ENCODE peak calls at places on chromosomes 2 and 18, in eight cellular contexts. K, D, Z, Y, L, F, N and P are unnamed samples.

GRCh38 chr2:1940660-1941059 is 196.3 kb upstream of the PXDN start:
- DNase-seq in Y (peak; percentile 2), Z (no peak), D (no peak), F (no peak), N (no peak), L (no peak), K (peak; percentile 87), P (no peak)

GRCh38 chr2:222864296-222864695 is 3.5 kb downstream of the ACSL3 start:
- DNase-seq in D (peak; percentile 84), N (peak; percentile 61), F (no peak), K (no peak), Y (peak; percentile 61), L (no peak), Z (peak; percentile 43), P (peak; percentile 12)

GRCh38 chr2:23434721-23435121 is 49.7 kb downstream of the KLHL29 start:
- DNase-seq in D (peak; percentile 87), F (peak; percentile 33), K (no peak), Y (no peak), N (no peak), L (no peak), Z (no peak), P (no peak)

GRCh38 chr18:76465630-76466409 is 29.2 kb downstream of the ZNF516 start:
- DNase-seq in L (no peak), K (no peak), D (no peak), F (no peak), Z (no peak), N (no peak), Y (no peak), P (no peak)

GRCh38 chr2:19764998-19765397 is 136.8 kb downstream of the TTC32 start:
- DNase-seq in Z (no peak), K (no peak), D (peak; percentile 65), Y (peak; percentile 55), L (no peak), N (peak; percentile 30), F (no peak), P (no peak)

GRCh38 chr2:235083822-235084221 is 132.0 kb downstream of the SH3BP4 start:
- DNase-seq in N (no peak), D (no peak), K (no peak), L (no peak), F (no peak), Z (no peak), Y (no peak), P (no peak)

GRCh38 chr2:236872971-236873370 is 212.7 kb upstream of the COPS8 start:
- DNase-seq in Y (no peak), K (no peak), Z (no peak), L (no peak), F (peak; percentile 32), N (no peak), D (no peak), P (no peak)

GRCh38 chr2:140630557-140630956 is 1500.3 kb downstream of the LRP1B start:
- DNase-seq in L (no peak), N (no peak), Z (no peak), D (no peak), Y (no peak), K (no peak), F (no peak), P (no peak)

GRCh38 chr2:71129114-71129890 is 727 bp downstream of the MCEE start:
- DNase-seq in Y (peak; percentile 23), N (no peak), Z (no peak), L (no peak), D (peak; percentile 5), F (no peak), K (no peak), P (no peak)

GRCh38 chr18:31398191-31398590 is 21.6 kb downstream of the DSG4 start:
- DNase-seq in D (no peak), Z (no peak), F (no peak), K (no peak), Y (no peak), N (no peak), L (no peak), P (no peak)

GRCh38 chr2:21118302-21118920 is 5.4 kb upstream of the TDRD15 start:
- DNase-seq in D (peak; percentile 14), N (peak; percentile 81), L (no peak), Z (peak; percentile 46), F (no peak), K (peak; percentile 75), Y (peak; percentile 33), P (peak; percentile 29)

GRCh38 chr2:231299267-231299666 is 96.2 kb upstream of the B3GNT7 start:
- DNase-seq in F (no peak), Z (no peak), D (no peak), Y (no peak), L (peak; percentile 42), K (no peak), N (no peak), P (no peak)

GRCh38 chr18:7000484-7001096 is 117.0 kb downstream of the LAMA1 start:
- DNase-seq in L (no peak), N (peak; percentile 21), Z (no peak), K (peak; percentile 59), F (no peak), D (peak; percentile 19), Y (peak; percentile 15), P (no peak)

GRCh38 chr2:228630786-228631185 is 449.3 kb upstream of the SPHKAP start:
- DNase-seq in N (no peak), F (no peak), Y (no peak), K (no peak), L (no peak), D (no peak), Z (no peak), P (no peak)

GRCh38 chr2:130341562-130342019 is 1.1 kb upstream of the IMP4 start:
- DNase-seq in L (no peak), F (no peak), Y (peak; percentile 60), K (no peak), Z (no peak), N (no peak), D (no peak), P (no peak)

GRCh38 chr2:179137191-179137590 is 87.3 kb upstream of the CCDC141 start:
- DNase-seq in K (no peak), N (no peak), Z (no peak), L (no peak), F (no peak), D (no peak), Y (no peak), P (no peak)

GRCh38 chr2:138775725-138776124 is 4.5 kb downstream of the NXPH2 start:
- DNase-seq in F (no peak), Y (no peak), D (no peak), Z (no peak), L (no peak), K (no peak), N (no peak), P (no peak)

GRCh38 chr2:138779451-138780440 is at the start of gene NXPH2:
- DNase-seq in N (no peak), F (peak; percentile 57), D (no peak), K (peak; percentile 64), L (no peak), Z (peak; percentile 4), Y (no peak), P (peak; percentile 59)

GRCh38 chr2:138780908-138781307 is 718 bp upstream of the NXPH2 start:
- DNase-seq in D (no peak), N (no peak), F (peak; percentile 66), K (no peak), L (no peak), Y (no peak), Z (no peak), P (no peak)

GRCh38 chr2:138780451-138780880 is 276 bp upstream of the NXPH2 start:
- DNase-seq in Z (no peak), N (no peak), K (no peak), D (no peak), F (peak; percentile 80), L (no peak), Y (no peak), P (peak; percentile 41)

GRCh38 chr2:138777996-138778395 is 2.2 kb downstream of the NXPH2 start:
- DNase-seq in Y (no peak), K (no peak), N (peak; percentile 69), F (no peak), Z (peak; percentile 58), D (peak; percentile 1), L (no peak), P (peak; percentile 25)
- TF ChIP-seq USF2 in Y (no peak), K (no peak), N (no peak), F (no peak), Z (no peak), D (no peak), L (no peak), P (no peak)

DNA sequence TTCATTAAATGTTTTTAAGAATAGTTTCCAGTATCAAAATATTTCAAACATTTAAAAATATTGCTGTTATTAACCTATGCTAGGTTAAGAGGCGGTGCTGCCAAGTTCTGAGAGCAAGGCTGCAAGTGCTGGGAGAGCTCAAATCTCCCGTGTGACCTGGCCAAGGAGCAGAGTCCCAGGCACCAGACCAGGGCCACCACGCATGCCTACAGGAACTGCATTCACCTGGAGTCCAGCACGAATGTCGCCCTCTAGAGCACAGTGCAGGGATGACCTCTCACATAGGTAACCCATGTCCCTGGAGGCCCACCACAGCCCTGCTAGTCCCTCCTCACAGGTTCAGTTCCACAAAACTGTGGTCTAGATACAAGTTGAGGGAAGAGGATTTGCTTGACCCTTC is 120.4 kb upstream of the POU3F3 start:
- DNase-seq in F (peak; percentile 76), N (peak; percentile 41), Z (peak; percentile 47), K (peak; percentile 46), Y (peak; percentile 60), D (no peak), L (no peak), P (peak; percentile 79)
- TF ChIP-seq USF2 in F (no peak), N (no peak), Z (no peak), K (no peak), Y (no peak), D (no peak), L (no peak), P (no peak)

GRCh38 chr2:33729353-33729752 is 130.3 kb upstream of the FAM98A start:
- DNase-seq in N (no peak), D (no peak), L (no peak), Y (no peak), K (no peak), Z (no peak), F (no peak), P (no peak)
- TF ChIP-seq USF2 in N (no peak), D (no peak), L (no peak), Y (no peak), K (no peak), Z (no peak), F (no peak), P (no peak)

DNA sequence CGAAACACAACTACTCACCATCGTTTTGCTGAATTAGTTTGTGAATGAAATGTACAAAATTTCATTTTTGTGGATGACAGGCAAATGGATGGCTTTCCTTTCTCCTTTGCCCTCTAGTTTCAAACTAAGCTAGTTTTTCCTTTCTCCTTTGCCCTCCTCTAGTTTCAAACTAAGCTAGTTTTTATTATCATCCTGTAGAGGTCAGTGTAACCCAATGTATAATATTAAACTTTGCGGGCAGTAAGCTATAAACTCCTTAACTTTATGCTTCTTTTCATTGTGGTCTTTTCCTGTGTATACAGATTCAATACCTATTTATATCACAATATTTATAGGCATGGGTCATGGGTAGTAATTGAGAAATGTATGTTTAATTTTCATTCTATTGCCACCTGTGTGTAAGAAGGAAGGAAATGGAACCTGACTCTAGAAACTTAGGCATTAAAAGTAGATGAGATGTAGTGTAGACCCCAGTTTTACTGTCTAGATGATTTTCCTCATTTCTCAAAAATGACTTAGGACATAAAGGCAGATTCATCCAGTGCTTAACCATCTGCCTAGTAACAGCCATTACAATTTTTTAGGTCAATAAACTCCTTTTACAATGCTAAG is 58.1 kb downstream of the MAP3K19 start:
- DNase-seq in F (no peak), Z (peak; percentile 40), L (no peak), Y (peak; percentile 41), N (peak; percentile 33), D (peak; percentile 50), K (peak; percentile 42), P (no peak)
- TF ChIP-seq USF2 in F (no peak), Z (no peak), L (no peak), Y (no peak), N (no peak), D (no peak), K (no peak), P (no peak)

GRCh38 chr18:79484661-79485621 is 89.2 kb downstream of the NFATC1 start:
- DNase-seq in F (no peak), D (peak; percentile 98), N (peak; percentile 15), L (no peak), K (no peak), Y (no peak), Z (no peak), P (no peak)
- TF ChIP-seq USF2 in F (no peak), D (no peak), N (no peak), L (no peak), K (no peak), Y (no peak), Z (no peak), P (no peak)